ENCODE peak calls at places on chromosomes 7 and 10, in nine cellular contexts. H is dorsolateral prefrontal cortex; V is neural progenitor cell; R is foreskin melanocyte; D is tibial nerve; F is activated gamma-delta T cell; A is activated T-cell treated with anti-CD3 and anti-CD28 coated beads, Interleukin-2, amount 50 U/mL, for 4 hours; P is naive thymus-derived CD8-positive, alpha-beta T cell; B is HuH-7. X is an unnamed sample.

GRCh38 chr10:93165367-93165766 is 91.7 kb downstream of the CYP26A1 start:
- DNase-seq in F (no peak), H (no peak), R (no peak), D (no peak), B (no peak), P (no peak), V (no peak), A (no peak), X (no peak)

GRCh38 chr10:95500097-95500496 is 61.1 kb downstream of the SORBS1 start:
- DNase-seq in V (no peak), D (no peak), A (no peak), H (no peak), R (no peak), F (no peak), P (no peak), B (no peak), X (no peak)

GRCh38 chr10:43282881-43283280 is 16.0 kb upstream of the RASGEF1A start:
- DNase-seq in R (no peak), V (peak; percentile 85), B (no peak), D (no peak), H (no peak), A (no peak), F (no peak), P (no peak), X (no peak)

GRCh38 chr7:116354171-116354545 is 143.8 kb downstream of the TES start:
- DNase-seq in B (no peak), R (no peak), H (no peak), P (no peak), F (no peak), A (no peak), V (no peak), D (no peak), X (no peak)

GRCh38 chr7:71430246-71430645 is 298.3 kb downstream of the GALNT17 start:
- DNase-seq in P (no peak), H (no peak), R (no peak), B (no peak), A (no peak), F (no peak), V (no peak), D (no peak), X (no peak)

GRCh38 chr10:125201108-125201524 is 40.8 kb upstream of the CTBP2 start:
- DNase-seq in P (no peak), F (no peak), H (no peak), V (no peak), A (no peak), B (no peak), R (no peak), D (no peak), X (no peak)

GRCh38 chr7:39560398-39560797 is 5.8 kb upstream of the YAE1 start:
- DNase-seq in H (no peak), R (no peak), P (no peak), V (no peak), D (no peak), F (no peak), A (no peak), B (no peak), X (no peak)

GRCh38 chr7:66183700-66184099 is 21.4 kb upstream of the TPST1 start:
- DNase-seq in D (no peak), V (no peak), B (no peak), F (no peak), A (no peak), R (no peak), H (no peak), P (no peak), X (no peak)

GRCh38 chr7:30799206-30799975 is 28.2 kb downstream of the MINDY4 start:
- DNase-seq in H (no peak), V (no peak), P (no peak), D (peak; percentile 43), A (no peak), R (no peak), B (no peak), F (no peak), X (peak; percentile 67)

GRCh38 chr7:42893341-42894242 is 18.3 kb downstream of the C7orf25 start:
- DNase-seq in F (no peak), P (no peak), H (no peak), B (no peak), D (no peak), R (no peak), V (no peak), A (no peak), X (no peak)

GRCh38 chr10:48257407-48257961 is 17.0 kb downstream of the FRMPD2 start:
- DNase-seq in F (no peak), D (no peak), R (no peak), V (no peak), B (no peak), H (no peak), P (no peak), A (no peak), X (no peak)

GRCh38 chr7:75951506-75951905 is 36.6 kb downstream of the POR start:
- DNase-seq in V (no peak), A (no peak), B (peak; percentile 41), D (no peak), R (no peak), F (no peak), H (no peak), P (no peak), X (peak; percentile 81)

GRCh38 chr10:101903827-101904520 is 60.4 kb upstream of the KCNIP2 start:
- DNase-seq in F (no peak), V (peak; percentile 41), H (peak; percentile 57), D (no peak), A (no peak), B (no peak), P (no peak), R (no peak), X (no peak)

GRCh38 chr10:125024496-125025234 is 82.7 kb downstream of the ZRANB1 start:
- DNase-seq in R (no peak), V (no peak), B (no peak), F (no peak), P (no peak), D (no peak), A (no peak), H (no peak), X (no peak)

GRCh38 chr7:133081119-133081604 is 728 bp downstream of the CHCHD3 start:
- DNase-seq in R (no peak), A (no peak), H (no peak), P (no peak), D (no peak), F (no peak), B (no peak), V (peak; percentile 49), X (no peak)

GRCh38 chr7:34036069-34036920 is 131.0 kb downstream of the BMPER start:
- DNase-seq in H (no peak), R (no peak), F (no peak), B (peak; percentile 69), A (no peak), P (no peak), D (no peak), V (no peak), X (no peak)

GRCh38 chr10:75033399-75034130 is 77.9 kb upstream of the SAMD8 start:
- DNase-seq in H (no peak), F (no peak), R (no peak), P (no peak), A (no peak), V (no peak), B (no peak), D (no peak), X (peak; percentile 44)

GRCh38 chr10:119415536-119416527 is 126.7 kb downstream of the RGS10 start:
- DNase-seq in V (no peak), A (no peak), D (no peak), B (no peak), R (no peak), P (no peak), F (no peak), H (no peak), X (no peak)

GRCh38 chr7:79988642-79989041 is 146.0 kb upstream of the GNAI1 start:
- DNase-seq in D (no peak), H (no peak), A (no peak), B (no peak), V (no peak), R (no peak), F (no peak), P (no peak), X (no peak)

X was measured in gastrocnemius medialis.